ENCODE peak calls at places on chromosomes 6 and 20, in seven cellular contexts. One of them, this sample, is unnamed.

GRCh38 chr6:76592561-76592960 is 520.1 kb upstream of the IMPG1 start:
- DNase-seq in psoas muscle: no peak
- DNase-seq in ascending aorta: no peak
- DNase-seq in AG04450: no peak
- DNase-seq in endothelial cell of umbilical vein: peak
- DNase-seq in K562: no peak
- DNase-seq in heart right ventricle: no peak
- DNase-seq in this sample: no peak

GRCh38 chr6:165231581-165232276 is 77.7 kb downstream of the C6orf118 start:
- DNase-seq in AG04450: no peak
- DNase-seq in psoas muscle: no peak
- DNase-seq in K562: no peak
- DNase-seq in endothelial cell of umbilical vein: no peak
- DNase-seq in ascending aorta: no peak
- DNase-seq in heart right ventricle: peak
- DNase-seq in this sample: no peak

GRCh38 chr6:55925292-55925691 is 49.9 kb upstream of the BMP5 start:
- DNase-seq in heart right ventricle: no peak
- DNase-seq in endothelial cell of umbilical vein: peak
- DNase-seq in ascending aorta: no peak
- DNase-seq in psoas muscle: no peak
- DNase-seq in AG04450: no peak
- DNase-seq in K562: no peak
- DNase-seq in this sample: no peak

GRCh38 chr6:170232186-170233002 is 58.5 kb downstream of the DLL1 start:
- DNase-seq in K562: no peak
- DNase-seq in ascending aorta: no peak
- DNase-seq in heart right ventricle: no peak
- DNase-seq in AG04450: peak
- DNase-seq in psoas muscle: no peak
- DNase-seq in endothelial cell of umbilical vein: no peak
- DNase-seq in this sample: no peak

GRCh38 chr6:27834879-27835549 is 77.2 kb downstream of the OR2B2 start:
- DNase-seq in endothelial cell of umbilical vein: no peak
- DNase-seq in heart right ventricle: no peak
- DNase-seq in psoas muscle: no peak
- DNase-seq in K562: peak
- DNase-seq in ascending aorta: no peak
- DNase-seq in AG04450: no peak
- DNase-seq in this sample: no peak

GRCh38 chr6:87344513-87344912 is at the start of gene C6orf163:
- DNase-seq in AG04450: no peak
- DNase-seq in endothelial cell of umbilical vein: no peak
- DNase-seq in K562: no peak
- DNase-seq in psoas muscle: no peak
- DNase-seq in ascending aorta: no peak
- DNase-seq in heart right ventricle: no peak
- DNase-seq in this sample: no peak

GRCh38 chr6:11213305-11214106 is 19.0 kb downstream of the NEDD9 start:
- DNase-seq in psoas muscle: no peak
- DNase-seq in AG04450: no peak
- DNase-seq in K562: no peak
- DNase-seq in heart right ventricle: no peak
- DNase-seq in endothelial cell of umbilical vein: peak
- DNase-seq in ascending aorta: no peak
- DNase-seq in this sample: no peak

GRCh38 chr6:78810146-78810545 is 57.2 kb upstream of the IRAK1BP1 start:
- DNase-seq in psoas muscle: no peak
- DNase-seq in endothelial cell of umbilical vein: peak
- DNase-seq in K562: no peak
- DNase-seq in ascending aorta: no peak
- DNase-seq in heart right ventricle: no peak
- DNase-seq in AG04450: peak
- DNase-seq in this sample: no peak

GRCh38 chr6:68639826-68640505 is 4.9 kb downstream of the ADGRB3 start:
- DNase-seq in endothelial cell of umbilical vein: no peak
- DNase-seq in psoas muscle: no peak
- DNase-seq in K562: no peak
- DNase-seq in AG04450: no peak
- DNase-seq in heart right ventricle: no peak
- DNase-seq in ascending aorta: no peak
- DNase-seq in this sample: no peak

GRCh38 chr6:27374824-27375612 is 13.5 kb upstream of the ZNF391 start:
- DNase-seq in psoas muscle: peak
- DNase-seq in ascending aorta: peak
- DNase-seq in heart right ventricle: peak
- DNase-seq in K562: peak
- DNase-seq in AG04450: no peak
- DNase-seq in endothelial cell of umbilical vein: peak
- DNase-seq in this sample: peak

GRCh38 chr6:139144490-139145085 is 9.7 kb downstream of the HECA start:
- DNase-seq in endothelial cell of umbilical vein: no peak
- DNase-seq in AG04450: no peak
- DNase-seq in ascending aorta: no peak
- DNase-seq in heart right ventricle: no peak
- DNase-seq in psoas muscle: no peak
- DNase-seq in K562: no peak
- DNase-seq in this sample: no peak

GRCh38 chr6:149236584-149236983 is 80.9 kb upstream of the TAB2 start:
- DNase-seq in heart right ventricle: no peak
- DNase-seq in AG04450: no peak
- DNase-seq in K562: no peak
- DNase-seq in psoas muscle: no peak
- DNase-seq in endothelial cell of umbilical vein: peak
- DNase-seq in ascending aorta: no peak
- DNase-seq in this sample: no peak

GRCh38 chr6:139881251-139881650 is 506.8 kb upstream of the CITED2 start:
- DNase-seq in endothelial cell of umbilical vein: no peak
- DNase-seq in psoas muscle: no peak
- DNase-seq in AG04450: no peak
- DNase-seq in ascending aorta: no peak
- DNase-seq in K562: no peak
- DNase-seq in heart right ventricle: no peak
- DNase-seq in this sample: no peak

GRCh38 chr6:21739241-21739640 is 145.7 kb downstream of the SOX4 start:
- DNase-seq in ascending aorta: no peak
- DNase-seq in endothelial cell of umbilical vein: no peak
- DNase-seq in K562: no peak
- DNase-seq in heart right ventricle: no peak
- DNase-seq in psoas muscle: no peak
- DNase-seq in AG04450: no peak
- DNase-seq in this sample: no peak

GRCh38 chr6:169921853-169922779 is 170.7 kb downstream of the ERMARD start:
- DNase-seq in endothelial cell of umbilical vein: no peak
- DNase-seq in AG04450: no peak
- DNase-seq in heart right ventricle: no peak
- DNase-seq in psoas muscle: no peak
- DNase-seq in K562: no peak
- DNase-seq in ascending aorta: no peak
- DNase-seq in this sample: no peak

GRCh38 chr6:9834233-9834632 is 580.6 kb downstream of the TFAP2A start:
- DNase-seq in heart right ventricle: no peak
- DNase-seq in psoas muscle: no peak
- DNase-seq in K562: no peak
- DNase-seq in ascending aorta: no peak
- DNase-seq in endothelial cell of umbilical vein: peak
- DNase-seq in AG04450: no peak
- DNase-seq in this sample: no peak

GRCh38 chr6:118708736-118709135 is 57.3 kb upstream of the CEP85L start:
- DNase-seq in K562: no peak
- DNase-seq in psoas muscle: no peak
- DNase-seq in heart right ventricle: no peak
- DNase-seq in ascending aorta: no peak
- DNase-seq in AG04450: no peak
- DNase-seq in endothelial cell of umbilical vein: no peak
- DNase-seq in this sample: no peak

GRCh38 chr6:35480176-35480575 is 12.0 kb downstream of the RPL10A start:
- DNase-seq in endothelial cell of umbilical vein: no peak
- DNase-seq in K562: no peak
- DNase-seq in psoas muscle: no peak
- DNase-seq in heart right ventricle: no peak
- DNase-seq in AG04450: no peak
- DNase-seq in ascending aorta: no peak
- DNase-seq in this sample: no peak

GRCh38 chr6:7189101-7189721 is 81.5 kb downstream of the RREB1 start:
- DNase-seq in AG04450: no peak
- DNase-seq in psoas muscle: no peak
- DNase-seq in heart right ventricle: no peak
- DNase-seq in K562: no peak
- DNase-seq in ascending aorta: no peak
- DNase-seq in endothelial cell of umbilical vein: no peak
- DNase-seq in this sample: peak
- H3K27ac ChIP-seq in AG04450: no peak
- H3K27ac ChIP-seq in psoas muscle: no peak
- H3K27ac ChIP-seq in heart right ventricle: no peak
- H3K27ac ChIP-seq in K562: no peak
- H3K27ac ChIP-seq in ascending aorta: no peak
- H3K27ac ChIP-seq in endothelial cell of umbilical vein: no peak
- H3K27ac ChIP-seq in this sample: peak

GRCh38 chr20:31719644-31720485 is 2.8 kb downstream of the BCL2L1 start:
- DNase-seq in heart right ventricle: no peak
- DNase-seq in ascending aorta: no peak
- DNase-seq in AG04450: no peak
- DNase-seq in endothelial cell of umbilical vein: no peak
- DNase-seq in psoas muscle: no peak
- DNase-seq in K562: no peak
- DNase-seq in this sample: peak

GRCh38 chr20:31721408-31722332 is 998 bp downstream of the BCL2L1 start:
- DNase-seq in AG04450: no peak
- DNase-seq in endothelial cell of umbilical vein: peak
- DNase-seq in heart right ventricle: no peak
- DNase-seq in K562: no peak
- DNase-seq in psoas muscle: peak
- DNase-seq in ascending aorta: peak
- DNase-seq in this sample: peak

GRCh38 chr20:31718952-31719643 is 3.6 kb downstream of the BCL2L1 start:
- DNase-seq in K562: no peak
- DNase-seq in AG04450: no peak
- DNase-seq in ascending aorta: no peak
- DNase-seq in psoas muscle: no peak
- DNase-seq in endothelial cell of umbilical vein: no peak
- DNase-seq in heart right ventricle: no peak
- DNase-seq in this sample: peak

GRCh38 chr20:31722388-31723281 is at the start of gene BCL2L1:
- DNase-seq in psoas muscle: peak
- DNase-seq in AG04450: peak
- DNase-seq in heart right ventricle: peak
- DNase-seq in ascending aorta: peak
- DNase-seq in endothelial cell of umbilical vein: peak
- DNase-seq in K562: peak
- DNase-seq in this sample: peak

DNA sequence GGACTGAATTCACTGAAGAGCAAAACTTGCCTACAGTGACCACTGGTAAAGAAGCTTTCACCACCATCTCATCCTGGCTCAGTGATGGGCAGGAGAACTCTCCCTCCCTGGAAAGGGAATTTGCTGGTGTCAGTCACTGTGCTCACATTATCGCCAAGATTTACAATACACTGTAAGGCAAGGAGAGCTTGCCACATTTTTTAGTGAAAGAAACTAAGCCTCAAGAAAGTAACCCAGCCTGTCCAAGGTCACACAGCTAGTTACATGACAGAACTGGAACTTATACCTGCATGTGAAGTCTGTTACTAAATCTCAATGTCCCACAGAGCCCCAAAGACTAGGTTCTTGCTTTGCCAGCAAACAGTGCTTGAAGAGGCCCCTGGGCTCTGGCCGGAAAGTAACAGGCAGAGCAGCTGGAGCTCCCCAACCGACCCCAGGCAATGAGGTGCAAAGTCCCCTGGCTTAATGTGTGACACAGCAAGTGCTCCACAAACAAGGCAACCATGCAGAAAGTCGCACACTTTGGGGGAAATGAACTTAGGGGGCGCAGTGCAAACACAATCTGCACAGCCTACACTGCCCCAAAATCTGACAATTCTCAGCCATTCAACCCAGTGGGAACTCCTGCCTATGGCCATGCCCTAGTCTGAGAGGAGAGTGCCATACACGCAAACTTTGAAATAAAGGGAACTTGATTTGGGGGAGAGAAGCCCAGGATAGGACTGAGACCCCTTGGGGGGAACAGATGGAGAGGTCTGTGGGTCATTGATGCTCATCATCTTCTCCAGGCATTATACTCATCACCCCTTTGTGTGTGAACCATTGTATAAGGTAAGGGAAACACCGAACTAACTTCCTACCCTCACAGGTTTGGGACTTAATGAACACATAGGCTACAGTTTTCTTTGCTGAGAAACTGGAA is 1.9 kb downstream of the BCL2L1 start:
- DNase-seq in endothelial cell of umbilical vein: peak
- DNase-seq in AG04450: no peak
- DNase-seq in heart right ventricle: no peak
- DNase-seq in ascending aorta: peak
- DNase-seq in K562: no peak
- DNase-seq in psoas muscle: no peak
- DNase-seq in this sample: peak
- TF ChIP-seq CTCF in endothelial cell of umbilical vein: no peak
- TF ChIP-seq CTCF in AG04450: no peak
- TF ChIP-seq CTCF in heart right ventricle: peak
- TF ChIP-seq CTCF in ascending aorta: no peak
- TF ChIP-seq CTCF in K562: no peak
- TF ChIP-seq CTCF in psoas muscle: no peak
- TF ChIP-seq CTCF in this sample: no peak

GRCh38 chr20:2654384-2654822 is 2.0 kb downstream of the NOP56 start:
- DNase-seq in AG04450: no peak
- DNase-seq in psoas muscle: no peak
- DNase-seq in endothelial cell of umbilical vein: no peak
- DNase-seq in ascending aorta: peak
- DNase-seq in K562: no peak
- DNase-seq in heart right ventricle: no peak
- DNase-seq in this sample: no peak
- H3K4me3 ChIP-seq in AG04450: peak
- H3K4me3 ChIP-seq in psoas muscle: peak
- H3K4me3 ChIP-seq in endothelial cell of umbilical vein: no peak
- H3K4me3 ChIP-seq in ascending aorta: no peak
- H3K4me3 ChIP-seq in K562: peak
- H3K4me3 ChIP-seq in heart right ventricle: no peak
- H3K4me3 ChIP-seq in this sample: no peak

GRCh38 chr6:41698350-41698781 is 37.0 kb downstream of the TFEB start:
- DNase-seq in endothelial cell of umbilical vein: peak
- DNase-seq in psoas muscle: no peak
- DNase-seq in K562: no peak
- DNase-seq in ascending aorta: no peak
- DNase-seq in AG04450: peak
- DNase-seq in heart right ventricle: peak
- DNase-seq in this sample: no peak

GRCh38 chr6:41702089-41702745 is 33.2 kb downstream of the TFEB start:
- DNase-seq in ascending aorta: no peak
- DNase-seq in psoas muscle: no peak
- DNase-seq in AG04450: no peak
- DNase-seq in endothelial cell of umbilical vein: no peak
- DNase-seq in heart right ventricle: no peak
- DNase-seq in K562: peak
- DNase-seq in this sample: no peak

GRCh38 chr6:41699063-41699462 is 36.3 kb downstream of the TFEB start:
- DNase-seq in AG04450: no peak
- DNase-seq in endothelial cell of umbilical vein: no peak
- DNase-seq in K562: no peak
- DNase-seq in heart right ventricle: no peak
- DNase-seq in ascending aorta: no peak
- DNase-seq in psoas muscle: no peak
- DNase-seq in this sample: no peak

GRCh38 chr6:41702771-41703494 is 32.5 kb downstream of the TFEB start:
- DNase-seq in psoas muscle: no peak
- DNase-seq in heart right ventricle: no peak
- DNase-seq in AG04450: no peak
- DNase-seq in ascending aorta: no peak
- DNase-seq in K562: no peak
- DNase-seq in endothelial cell of umbilical vein: no peak
- DNase-seq in this sample: no peak

GRCh38 chr6:41700577-41701347 is 34.6 kb downstream of the TFEB start:
- DNase-seq in K562: no peak
- DNase-seq in psoas muscle: no peak
- DNase-seq in AG04450: no peak
- DNase-seq in heart right ventricle: peak
- DNase-seq in ascending aorta: no peak
- DNase-seq in endothelial cell of umbilical vein: peak
- DNase-seq in this sample: no peak
- H3K27ac ChIP-seq in K562: no peak
- H3K27ac ChIP-seq in psoas muscle: peak
- H3K27ac ChIP-seq in AG04450: no peak
- H3K27ac ChIP-seq in heart right ventricle: peak
- H3K27ac ChIP-seq in ascending aorta: no peak
- H3K27ac ChIP-seq in endothelial cell of umbilical vein: no peak
- H3K27ac ChIP-seq in this sample: no peak